ENCODE peak calls at places on chromosome 9, in five cellular contexts. U is aorta, L is H1, B is transverse colon, G is Panc1. T is an unnamed sample.

GRCh38 chr9:75811692-75812091 is 78.8 kb upstream of the PCSK5 start:
- DNase-seq in U (no peak), L (no peak), B (no peak), G (no peak), T (no peak)

GRCh38 chr9:100583019-100583802 is 5.3 kb downstream of the CAVIN4 start:
- DNase-seq in U (no peak), L (no peak), B (no peak), G (no peak), T (no peak)

GRCh38 chr9:135582541-135582940 is 21.0 kb downstream of the PAEP start:
- DNase-seq in U (peak; percentile 36), L (peak; percentile 33), B (no peak), G (no peak), T (no peak)

GRCh38 chr9:104586496-104587180 is 12.6 kb downstream of the OR13C5 start:
- DNase-seq in U (no peak), L (no peak), B (no peak), G (no peak), T (no peak)

GRCh38 chr9:126093771-126094170 is 232.9 kb upstream of the MVB12B start:
- DNase-seq in U (no peak), L (no peak), B (no peak), G (no peak), T (no peak)

GRCh38 chr9:5563886-5564285 is 53.6 kb downstream of the PDCD1LG2 start:
- DNase-seq in U (no peak), L (no peak), B (no peak), G (no peak), T (no peak)

GRCh38 chr9:118091676-118092490 is 387.7 kb downstream of the TLR4 start:
- DNase-seq in U (no peak), L (no peak), B (no peak), G (no peak), T (no peak)

GRCh38 chr9:105355810-105356209 is 92.0 kb upstream of the FSD1L start:
- DNase-seq in U (no peak), L (no peak), B (peak; percentile 35), G (no peak), T (no peak)

GRCh38 chr9:98019098-98019497 is 36.0 kb downstream of the ANP32B start:
- DNase-seq in U (no peak), L (no peak), B (no peak), G (no peak), T (no peak)

GRCh38 chr9:121266356-121266755 is 1.6 kb upstream of the GSN start:
- DNase-seq in U (no peak), L (no peak), B (no peak), G (no peak), T (no peak)

GRCh38 chr9:935348-935965 is 41.0 kb upstream of the DMRT3 start:
- DNase-seq in U (no peak), L (no peak), B (no peak), G (no peak), T (no peak)

GRCh38 chr9:94168203-94169000 is 84.1 kb downstream of the PTPDC1 start:
- DNase-seq in U (no peak), L (no peak), B (no peak), G (no peak), T (no peak)
- H3K4me1 ChIP-seq in U (peaks cover 3% of the 10 kb centered on the region), L (no peaks in the 10 kb centered on the region), B (peaks cover 52% of the 10 kb centered on the region), G (peaks cover 20% of the 10 kb centered on the region), T (peaks cover 58% of the 10 kb centered on the region)

GRCh38 chr9:34524349-34524748 is 1.6 kb upstream of the ENHO start:
- DNase-seq in U (no peak), L (no peak), B (no peak), G (no peak), T (no peak)

GRCh38 chr9:34522971-34523797 is at the start of gene ENHO:
- DNase-seq in U (peak; percentile 97), L (peak; percentile 99), B (peak; percentile 92), G (no peak), T (peak; percentile 89)

GRCh38 chr9:34520505-34521385 is 2.0 kb downstream of the ENHO start:
- DNase-seq in U (no peak), L (no peak), B (no peak), G (no peak), T (no peak)

GRCh38 chr9:34521406-34522045 is 1.3 kb downstream of the ENHO start:
- DNase-seq in U (no peak), L (no peak), B (no peak), G (no peak), T (no peak)

GRCh38 chr9:34522091-34522887 is 501 bp downstream of the ENHO start:
- DNase-seq in U (no peak), L (no peak), B (no peak), G (no peak), T (no peak)
- H3K4me3 ChIP-seq in U (no peak overlapping the region), L (peak overlapping the region; percentile 71), B (peak overlapping the region; percentile 43), G (peak overlapping the region; percentile 51), T (peak overlapping the region; percentile 9)

GRCh38 chr9:40926404-40927259 is 201.8 kb downstream of the FOXD4L6 start:
- DNase-seq in U (no peak), L (peak; percentile 2), B (no peak), G (no peak), T (no peak)
- H3K9me3 ChIP-seq in U (peaks cover 37% of the 10 kb centered on the region), L (peaks cover 93% of the 10 kb centered on the region), B (peaks cover 72% of the 10 kb centered on the region), G (no peaks in the 10 kb centered on the region), T (peaks cover 49% of the 10 kb centered on the region)

GRCh38 chr9:113528811-113529210 is 65.3 kb downstream of the RGS3 start:
- DNase-seq in U (no peak), L (no peak), B (no peak), G (no peak), T (no peak)
- H3K4me1 ChIP-seq in U (no peaks in the 10 kb centered on the region), L (no peaks in the 10 kb centered on the region), B (peaks cover 32% of the 10 kb centered on the region), G (no peaks in the 10 kb centered on the region), T (peaks cover 17% of the 10 kb centered on the region)

GRCh38 chr9:111961575-111961974 is 65.0 kb downstream of the UGCG start:
- DNase-seq in U (no peak), L (no peak), B (no peak), G (peak; percentile 71), T (no peak)
- H3K4me3 ChIP-seq in U (no peak overlapping the region), L (no peak overlapping the region), B (no peak overlapping the region), G (no peak overlapping the region), T (no peak overlapping the region)

GRCh38 chr9:136826703-136827582 is 15.3 kb upstream of the AJM1 start:
- DNase-seq in U (peak; percentile 54), L (no peak), B (no peak), G (no peak), T (no peak)
- H3K9me3 ChIP-seq in U (no peaks in the 10 kb centered on the region), L (no peaks in the 10 kb centered on the region), B (no peaks in the 10 kb centered on the region), G (no peaks in the 10 kb centered on the region), T (no peaks in the 10 kb centered on the region)

T was measured in CD4-positive, CD25-positive, alpha-beta regulatory T cell.